ENCODE peak calls at places on chromosomes 3 and 15, in ten cellular contexts. K, A, P, I, H, N, E, B, U and J are unnamed samples.

GRCh38 chr3:56251343-56251945 is 216.8 kb downstream of the ERC2 start:
- DNase-seq in P (peak; percentile 54), N (peak; percentile 75), K (peak; percentile 48), B (no peak), E (no peak), I (peak; percentile 51), H (no peak), U (peak; percentile 49), A (peak; percentile 10), J (peak; percentile 34)

GRCh38 chr15:90239371-90239770 is 5.4 kb downstream of the GDPGP1 start:
- DNase-seq in N (no peak), K (no peak), P (no peak), A (no peak), I (no peak), H (no peak), U (no peak), B (no peak), E (no peak), J (no peak)

GRCh38 chr15:37095993-37096877 is 4.1 kb downstream of the MEIS2 start:
- DNase-seq in N (no peak), K (no peak), H (no peak), B (peak; percentile 30), I (peak; percentile 47), P (no peak), E (no peak), A (no peak), U (no peak), J (peak; percentile 71)

GRCh38 chr3:36733162-36733696 is 31.1 kb downstream of the DCLK3 start:
- DNase-seq in P (no peak), N (peak; percentile 3), K (no peak), B (no peak), H (no peak), A (no peak), I (no peak), E (no peak), U (no peak), J (no peak)

GRCh38 chr15:48785712-48786111 is 25.2 kb downstream of the CEP152 start:
- DNase-seq in H (no peak), E (no peak), A (no peak), B (no peak), P (no peak), N (no peak), U (no peak), K (no peak), I (no peak), J (no peak)

GRCh38 chr3:112856537-112856936 is 9.9 kb upstream of the CD200R1L start:
- DNase-seq in N (no peak), A (no peak), P (no peak), K (peak; percentile 31), E (peak; percentile 10), I (no peak), B (no peak), U (no peak), H (no peak), J (no peak)

GRCh38 chr15:62935300-62936081 is 107.1 kb upstream of the TPM1 start:
- DNase-seq in P (no peak), B (no peak), A (no peak), I (no peak), H (no peak), U (no peak), N (no peak), E (no peak), K (peak; percentile 6), J (no peak)

GRCh38 chr3:196341142-196341541 is 3.0 kb upstream of the TM4SF19 start:
- DNase-seq in U (no peak), E (no peak), B (no peak), K (no peak), N (peak; percentile 84), P (no peak), H (no peak), I (no peak), A (no peak), J (no peak)

GRCh38 chr3:32354362-32354778 is 37.3 kb upstream of the CMTM7 start:
- DNase-seq in A (no peak), I (no peak), E (no peak), N (peak; percentile 77), U (peak; percentile 11), K (no peak), P (no peak), B (no peak), H (no peak), J (no peak)

GRCh38 chr15:62248277-62248974 is 83.3 kb upstream of the C2CD4B start:
- DNase-seq in H (no peak), P (no peak), A (no peak), B (no peak), N (no peak), U (no peak), K (no peak), I (no peak), E (no peak), J (peak; percentile 54)

GRCh38 chr3:3082547-3082924 is 27.6 kb downstream of the IL5RA start:
- DNase-seq in I (no peak), B (no peak), U (no peak), N (no peak), A (no peak), E (no peak), K (no peak), H (no peak), P (no peak), J (no peak)